ENCODE peak calls at places on chromosomes 7 and 10, in six cellular contexts. W, U, L, I, X and V are unnamed samples.

GRCh38 chr10:25701651-25702050 is 232.4 kb upstream of the MYO3A start:
- DNase-seq in W (no peak), I (no peak), L (peak), X (no peak), U (no peak), V (no peak)

GRCh38 chr10:61039868-61040267 is 95.9 kb upstream of the RHOBTB1 start:
- DNase-seq in L (no peak), X (no peak), W (no peak), I (no peak), U (no peak), V (no peak)

GRCh38 chr7:82593780-82594179 is 150.2 kb upstream of the CACNA2D1 start:
- DNase-seq in U (no peak), W (no peak), X (no peak), L (no peak), I (no peak), V (no peak)

GRCh38 chr10:110901954-110902819 is 16.8 kb downstream of the BBIP1 start:
- DNase-seq in U (peak), L (no peak), X (no peak), I (peak), W (peak), V (no peak)

GRCh38 chr7:155972247-155972646 is 160.0 kb upstream of the SHH start:
- DNase-seq in L (no peak), X (no peak), W (no peak), U (no peak), I (no peak), V (no peak)

GRCh38 chr10:46536171-46536570 is 20.3 kb downstream of the GPRIN2 start:
- DNase-seq in X (no peak), W (peak), U (no peak), I (no peak), L (no peak), V (no peak)

GRCh38 chr7:132084776-132085388 is 491.4 kb downstream of the PLXNA4 start:
- DNase-seq in X (no peak), L (no peak), W (peak), U (peak), I (peak), V (peak)

GRCh38 chr10:17375936-17376584 is 78.3 kb downstream of the ST8SIA6 start:
- DNase-seq in U (no peak), W (no peak), X (peak), L (peak), I (peak), V (peak)

GRCh38 chr7:50857804-50858203 is 75.1 kb upstream of the GRB10 start:
- DNase-seq in W (no peak), L (no peak), I (no peak), U (no peak), X (no peak), V (no peak)

GRCh38 chr7:711967-712600 is 14.4 kb upstream of the DNAAF5 start:
- DNase-seq in L (no peak), I (no peak), U (no peak), X (no peak), W (peak), V (no peak)

GRCh38 chr10:110005716-110006115 is 2.1 kb upstream of the ADD3 start:
- DNase-seq in L (peak), X (no peak), I (peak), U (peak), W (peak), V (no peak)

GRCh38 chr7:120991570-120991969 is 3.1 kb downstream of the CPED1 start:
- DNase-seq in W (no peak), L (no peak), X (no peak), U (no peak), I (peak), V (no peak)

GRCh38 chr7:77866791-77867190 is 68.2 kb downstream of the PHTF2 start:
- DNase-seq in W (no peak), L (no peak), I (peak), X (no peak), U (no peak), V (no peak)

GRCh38 chr10:6301482-6302083 is 98.9 kb downstream of the PFKFB3 start:
- DNase-seq in I (no peak), L (no peak), X (no peak), W (no peak), U (peak), V (no peak)

GRCh38 chr7:138030679-138031351 is 28.9 kb upstream of the CREB3L2 start:
- DNase-seq in I (peak), U (peak), L (no peak), W (no peak), X (no peak), V (no peak)

GRCh38 chr7:85774931-85775330 is 588.1 kb upstream of the SEMA3D start:
- DNase-seq in I (no peak), U (no peak), W (no peak), L (no peak), X (no peak), V (no peak)

GRCh38 chr10:60732240-60733188 is 45.8 kb upstream of the CDK1 start:
- DNase-seq in I (no peak), L (peak), U (no peak), X (no peak), W (peak), V (no peak)

GRCh38 chr10:124984376-124984775 is 42.5 kb downstream of the ZRANB1 start:
- DNase-seq in X (no peak), L (no peak), I (no peak), U (no peak), W (no peak), V (no peak)

GRCh38 chr7:106793015-106793651 is 71.9 kb upstream of the PIK3CG start:
- DNase-seq in W (no peak), X (no peak), I (no peak), L (peak), U (peak), V (no peak)

GRCh38 chr7:17680943-17681351 is 259.3 kb downstream of the SNX13 start:
- DNase-seq in U (peak), W (no peak), L (no peak), I (peak), X (no peak), V (no peak)

GRCh38 chr7:71636329-71636728 is 504.4 kb downstream of the GALNT17 start:
- DNase-seq in X (no peak), I (peak), W (no peak), L (no peak), U (no peak), V (peak)

GRCh38 chr10:79223346-79224048 is 123.8 kb upstream of the PPIF start:
- DNase-seq in I (peak), X (no peak), W (peak), L (no peak), U (no peak), V (no peak)

GRCh38 chr10:93445097-93445960 is 36.8 kb downstream of the MYOF start:
- DNase-seq in I (peak), W (peak), L (peak), X (no peak), U (peak), V (peak)

GRCh38 chr7:150450491-150450992 is at the start of gene GIMAP8:
- DNase-seq in U (no peak), L (no peak), I (no peak), X (peak), W (peak), V (no peak)

GRCh38 chr10:97759981-97760345 is 11.8 kb downstream of the SFRP5 start:
- DNase-seq in X (no peak), W (no peak), L (no peak), U (no peak), I (no peak), V (no peak)

GRCh38 chr10:91006001-91006751 is 85.3 kb upstream of the ANKRD1 start:
- DNase-seq in U (peak), X (peak), I (peak), L (peak), W (peak), V (no peak)

GRCh38 chr10:112844681-112845080 is 105.4 kb upstream of the TCF7L2 start:
- DNase-seq in L (no peak), W (no peak), I (no peak), X (no peak), U (no peak), V (no peak)

GRCh38 chr10:77836299-77836820 is 90.2 kb downstream of the DLG5 start:
- DNase-seq in I (peak), U (no peak), W (no peak), X (no peak), L (peak), V (no peak)

GRCh38 chr7:90111-91063 is 102.0 kb upstream of the FAM20C start:
- DNase-seq in U (no peak), X (no peak), I (peak), L (no peak), W (peak), V (no peak)

GRCh38 chr10:132229096-132229495 is 42.3 kb downstream of the DPYSL4 start:
- DNase-seq in W (no peak), X (no peak), L (no peak), I (no peak), U (no peak), V (no peak)

GRCh38 chr10:30974773-30975386 is 56.8 kb downstream of the ZNF438 start:
- DNase-seq in L (no peak), U (no peak), I (no peak), X (no peak), W (no peak), V (no peak)

GRCh38 chr7:100119701-100120517 is 475 bp downstream of the CNPY4 start:
- DNase-seq in I (peak), W (peak), X (no peak), U (no peak), L (peak), V (no peak)

GRCh38 chr7:151876899-151877777 is at the start of gene PRKAG2:
- DNase-seq in W (peak), X (peak), U (peak), L (peak), I (peak), V (no peak)

GRCh38 chr7:44395067-44395466 is 69.7 kb upstream of the CAMK2B start:
- DNase-seq in W (no peak), X (peak), I (no peak), U (no peak), L (no peak), V (no peak)

GRCh38 chr7:22700559-22701002 is 26.4 kb upstream of the IL6 start:
- DNase-seq in L (no peak), I (peak), U (no peak), W (no peak), X (no peak), V (no peak)

GRCh38 chr10:96502561-96503267 is 11.0 kb downstream of the TLL2 start:
- DNase-seq in X (no peak), U (peak), I (no peak), W (no peak), L (no peak), V (no peak)

GRCh38 chr7:102836206-102836938 is 76.4 kb upstream of the LRRC17 start:
- DNase-seq in U (peak), L (no peak), I (peak), X (no peak), W (no peak), V (no peak)